ENCODE peak calls at places on chromosomes 2 and 18, in four cellular contexts. O is PC-9, R is A549, W is sigmoid colon. M is an unnamed sample.

GRCh38 chr18:75581336-75582121 is 154.0 kb upstream of the SMIM21 start:
- DNase-seq in O (no peak), R (no peak), W (no peak), M (no peak)

GRCh38 chr2:206521115-206521514 is 77.8 kb downstream of the ADAM23 start:
- DNase-seq in O (no peak), R (no peak), W (no peak), M (no peak)

GRCh38 chr2:172639823-172640222 is 83.9 kb downstream of the PDK1 start:
- DNase-seq in O (peak; percentile 97), R (no peak), W (no peak), M (no peak)

GRCh38 chr2:181459646-181460045 is 2.5 kb downstream of the ITGA4 start:
- DNase-seq in O (no peak), R (no peak), W (no peak), M (no peak)

GRCh38 chr18:37429768-37430167 is 135.8 kb downstream of the CELF4 start:
- DNase-seq in O (no peak), R (peak; percentile 1), W (no peak), M (no peak)

GRCh38 chr18:907171-907879 is 2.7 kb downstream of the ADCYAP1 start:
- DNase-seq in O (no peak), R (no peak), W (no peak), M (no peak)

GRCh38 chr2:159030674-159031380 is 62.4 kb downstream of the TANC1 start:
- DNase-seq in O (peak; percentile 83), R (peak; percentile 47), W (peak; percentile 68), M (no peak)

GRCh38 chr2:157830696-157831570 is 45.2 kb downstream of the ACVR1 start:
- DNase-seq in O (peak; percentile 82), R (peak; percentile 75), W (no peak), M (peak; percentile 48)

GRCh38 chr18:62566818-62567217 is 44.0 kb downstream of the ZCCHC2 start:
- DNase-seq in O (no peak), R (no peak), W (no peak), M (no peak)

GRCh38 chr2:238895901-238896600 is 48.2 kb downstream of the TWIST2 start:
- DNase-seq in O (peak; percentile 39), R (no peak), W (peak; percentile 94), M (no peak)

GRCh38 chr2:205969584-205969983 is 116.4 kb downstream of the INO80D start:
- DNase-seq in O (no peak), R (no peak), W (no peak), M (no peak)

GRCh38 chr2:74424139-74424992 is 2.8 kb downstream of the WDR54 start:
- DNase-seq in O (no peak), R (no peak), W (peak; percentile 24), M (no peak)

GRCh38 chr18:58105206-58105907 is 61.3 kb downstream of the NEDD4L start:
- DNase-seq in O (no peak), R (no peak), W (no peak), M (no peak)

GRCh38 chr2:669323-669722 is 7.9 kb downstream of the TMEM18 start:
- DNase-seq in O (no peak), R (no peak), W (no peak), M (peak; percentile 20)

GRCh38 chr2:72755647-72756423 is 70.0 kb downstream of the EXOC6B start:
- DNase-seq in O (no peak), R (peak; percentile 38), W (no peak), M (no peak)

GRCh38 chr2:140650825-140651224 is 1480.0 kb downstream of the LRP1B start:
- DNase-seq in O (no peak), R (peak; percentile 41), W (no peak), M (no peak)

GRCh38 chr2:196274387-196274809 is 103.0 kb upstream of the STK17B start:
- DNase-seq in O (no peak), R (no peak), W (no peak), M (peak; percentile 18)

GRCh38 chr2:199460101-199460671 is 2.4 kb upstream of the SATB2 start:
- DNase-seq in O (peak; percentile 57), R (peak; percentile 37), W (no peak), M (no peak)

GRCh38 chr2:30336978-30337841 is 105.9 kb downstream of the LBH start:
- DNase-seq in O (no peak), R (no peak), W (no peak), M (no peak)

GRCh38 chr2:212021947-212022346 is 516.7 kb downstream of the ERBB4 start:
- DNase-seq in O (no peak), R (peak; percentile 32), W (no peak), M (no peak)

GRCh38 chr2:86011449-86011941 is 94.2 kb downstream of the POLR1A start:
- DNase-seq in O (peak; percentile 71), R (no peak), W (no peak), M (peak; percentile 69)

GRCh38 chr2:34307636-34308035 is 708.5 kb upstream of the FAM98A start:
- DNase-seq in O (no peak), R (no peak), W (no peak), M (no peak)

GRCh38 chr2:227853204-227853629 is 18.2 kb upstream of the DAW1 start:
- DNase-seq in O (peak; percentile 62), R (peak; percentile 44), W (no peak), M (no peak)

GRCh38 chr18:21571763-21572162 is 28.7 kb downstream of the ESCO1 start:
- DNase-seq in O (no peak), R (no peak), W (no peak), M (no peak)

GRCh38 chr18:51088410-51088809 is 58.4 kb downstream of the SMAD4 start:
- DNase-seq in O (no peak), R (no peak), W (no peak), M (no peak)

GRCh38 chr2:145034511-145034910 is 514.6 kb upstream of the ZEB2 start:
- DNase-seq in O (no peak), R (no peak), W (no peak), M (no peak)
- TF ChIP-seq CTCF in O (no peak), R (no peak), W (no peak), M (no peak)

GRCh38 chr2:19369341-19369955 is 11.0 kb upstream of the OSR1 start:
- DNase-seq in O (no peak), R (peak; percentile 58), W (no peak), M (no peak)

GRCh38 chr2:19365126-19365525 is 6.7 kb upstream of the OSR1 start:
- DNase-seq in O (no peak), R (no peak), W (no peak), M (no peak)

GRCh38 chr2:19371996-19372582 is 13.7 kb upstream of the OSR1 start:
- DNase-seq in O (no peak), R (no peak), W (no peak), M (no peak)

GRCh38 chr2:19367346-19367745 is 8.9 kb upstream of the OSR1 start:
- DNase-seq in O (no peak), R (no peak), W (no peak), M (no peak)

DNA sequence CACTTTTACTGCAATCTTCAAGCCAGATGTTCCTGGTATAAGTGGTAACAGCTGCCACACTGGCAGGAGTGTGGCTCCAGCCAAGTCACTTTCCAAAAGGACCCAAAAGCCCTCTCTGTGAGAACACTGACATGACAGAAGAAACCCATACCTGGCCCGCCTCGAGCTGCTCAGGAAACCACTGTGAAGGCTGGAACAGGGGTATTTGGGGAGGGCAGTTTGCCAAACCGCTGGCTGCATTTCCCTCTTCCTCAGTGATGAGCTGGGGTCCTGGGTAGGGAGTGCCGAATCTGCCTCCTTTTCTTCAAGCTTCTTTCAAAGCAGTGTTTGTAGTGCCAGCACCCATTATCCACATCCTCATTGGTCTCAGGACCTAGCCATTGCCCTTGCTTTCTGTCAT is 10.3 kb upstream of the OSR1 start:
- DNase-seq in O (no peak), R (no peak), W (no peak), M (no peak)
- H3K27ac ChIP-seq in O (no peak overlapping the region), R (no peak overlapping the region), W (no peak overlapping the region), M (no peak overlapping the region)

GRCh38 chr2:20600756-20601325 is 50.1 kb downstream of the HS1BP3 start:
- DNase-seq in O (no peak), R (no peak), W (no peak), M (no peak)
- TF ChIP-seq CTCF in O (peak; percentile 72), R (peak; percentile 66), W (peak; percentile 20), M (peak; percentile 32)

GRCh38 chr18:26059357-26059756 is 31.1 kb downstream of the SS18 start:
- DNase-seq in O (no peak), R (no peak), W (no peak), M (no peak)

GRCh38 chr18:26056291-26056690 is 34.1 kb downstream of the SS18 start:
- DNase-seq in O (no peak), R (no peak), W (no peak), M (no peak)

GRCh38 chr18:26051845-26052244 is 38.6 kb downstream of the SS18 start:
- DNase-seq in O (no peak), R (no peak), W (no peak), M (no peak)

GRCh38 chr18:26052497-26052896 is 37.9 kb downstream of the SS18 start:
- DNase-seq in O (no peak), R (no peak), W (no peak), M (no peak)

DNA sequence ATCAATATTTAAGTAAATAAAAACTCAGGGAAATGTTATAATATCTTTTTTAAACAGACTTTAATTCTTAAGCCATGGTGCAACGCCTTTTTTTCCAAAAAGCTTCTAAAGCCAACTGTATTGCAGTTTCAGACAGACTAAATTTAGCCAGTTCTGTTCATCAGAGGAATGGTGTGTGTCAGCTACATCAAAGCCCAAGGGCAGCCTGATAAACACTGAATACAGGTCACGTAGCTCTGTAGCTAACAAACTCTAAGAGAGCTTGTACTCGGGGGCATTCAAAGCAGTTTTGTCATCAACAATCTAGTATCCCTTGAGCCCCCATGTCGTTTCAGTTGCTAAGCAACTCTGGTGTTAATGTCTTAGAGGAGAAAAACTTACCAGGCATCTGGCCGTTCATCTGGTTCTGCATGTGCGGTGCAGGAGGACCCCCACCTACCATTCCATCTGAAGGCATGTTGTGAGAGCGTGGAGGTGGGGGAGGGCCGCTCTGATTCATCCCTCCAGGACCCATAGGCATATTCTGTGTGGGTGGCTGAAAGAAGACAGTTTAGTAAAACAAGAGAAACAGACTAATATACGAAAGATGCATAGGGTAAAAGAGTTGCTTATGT is 33.1 kb downstream of the SS18 start:
- DNase-seq in O (no peak), R (no peak), W (no peak), M (no peak)
- H3K27ac ChIP-seq in O (no peak overlapping the region), R (no peak overlapping the region), W (no peak overlapping the region), M (no peak overlapping the region)

M was measured in prostate gland.